ENCODE peak calls at places on chromosome 10, in nine cellular contexts. One of them, this sample, is unnamed.

GRCh38 chr10:70481831-70482530 is 3.4 kb downstream of the PALD1 start:
- DNase-seq in MM.1S: no peak
- DNase-seq in left ventricle myocardium inferior: peak; percentile 77
- DNase-seq in adrenal gland: peak; percentile 80
- DNase-seq in mesendoderm: no peak
- DNase-seq in neural progenitor cell: no peak
- DNase-seq in substantia nigra: no peak
- DNase-seq in H9: no peak
- DNase-seq in heart left ventricle: peak; percentile 81
- DNase-seq in this sample: peak; percentile 62

GRCh38 chr10:4316166-4316810 is 509.7 kb upstream of the AKR1E2 start:
- DNase-seq in substantia nigra: no peak
- DNase-seq in neural progenitor cell: no peak
- DNase-seq in H9: no peak
- DNase-seq in left ventricle myocardium inferior: peak; percentile 34
- DNase-seq in mesendoderm: no peak
- DNase-seq in heart left ventricle: peak; percentile 74
- DNase-seq in adrenal gland: peak; percentile 57
- DNase-seq in MM.1S: no peak
- DNase-seq in this sample: no peak

GRCh38 chr10:17199351-17199804 is 2.1 kb downstream of the TRDMT1 start:
- DNase-seq in heart left ventricle: no peak
- DNase-seq in neural progenitor cell: peak; percentile 16
- DNase-seq in left ventricle myocardium inferior: no peak
- DNase-seq in mesendoderm: peak; percentile 57
- DNase-seq in MM.1S: no peak
- DNase-seq in substantia nigra: no peak
- DNase-seq in adrenal gland: no peak
- DNase-seq in H9: no peak
- DNase-seq in this sample: no peak

GRCh38 chr10:103457896-103458583 is 660 bp downstream of the CALHM1 start:
- DNase-seq in mesendoderm: no peak
- DNase-seq in H9: no peak
- DNase-seq in substantia nigra: no peak
- DNase-seq in heart left ventricle: no peak
- DNase-seq in left ventricle myocardium inferior: no peak
- DNase-seq in MM.1S: no peak
- DNase-seq in neural progenitor cell: no peak
- DNase-seq in adrenal gland: no peak
- DNase-seq in this sample: no peak

GRCh38 chr10:11894381-11895107 is 71.4 kb downstream of the PROSER2 start:
- DNase-seq in mesendoderm: no peak
- DNase-seq in adrenal gland: no peak
- DNase-seq in left ventricle myocardium inferior: no peak
- DNase-seq in substantia nigra: no peak
- DNase-seq in H9: peak; percentile 29
- DNase-seq in neural progenitor cell: no peak
- DNase-seq in heart left ventricle: no peak
- DNase-seq in MM.1S: no peak
- DNase-seq in this sample: no peak

GRCh38 chr10:48801026-48801425 is 116.4 kb downstream of the WDFY4 start:
- DNase-seq in H9: no peak
- DNase-seq in substantia nigra: no peak
- DNase-seq in adrenal gland: no peak
- DNase-seq in MM.1S: no peak
- DNase-seq in mesendoderm: no peak
- DNase-seq in heart left ventricle: no peak
- DNase-seq in neural progenitor cell: no peak
- DNase-seq in left ventricle myocardium inferior: no peak
- DNase-seq in this sample: no peak

GRCh38 chr10:60032723-60033122 is 126.4 kb upstream of the CCDC6 start:
- DNase-seq in heart left ventricle: no peak
- DNase-seq in mesendoderm: peak; percentile 51
- DNase-seq in MM.1S: peak; percentile 42
- DNase-seq in left ventricle myocardium inferior: no peak
- DNase-seq in H9: no peak
- DNase-seq in neural progenitor cell: peak; percentile 32
- DNase-seq in adrenal gland: peak; percentile 78
- DNase-seq in substantia nigra: no peak
- DNase-seq in this sample: no peak

GRCh38 chr10:48224979-48225560 is 49.4 kb downstream of the FRMPD2 start:
- DNase-seq in left ventricle myocardium inferior: no peak
- DNase-seq in mesendoderm: no peak
- DNase-seq in substantia nigra: no peak
- DNase-seq in neural progenitor cell: no peak
- DNase-seq in adrenal gland: peak; percentile 70
- DNase-seq in MM.1S: no peak
- DNase-seq in H9: peak; percentile 3
- DNase-seq in heart left ventricle: no peak
- DNase-seq in this sample: no peak

GRCh38 chr10:3043512-3044368 is 23.6 kb upstream of the PFKP start:
- DNase-seq in MM.1S: peak; percentile 22
- DNase-seq in neural progenitor cell: peak; percentile 89
- DNase-seq in left ventricle myocardium inferior: peak; percentile 52
- DNase-seq in adrenal gland: peak; percentile 82
- DNase-seq in mesendoderm: peak; percentile 93
- DNase-seq in H9: peak; percentile 77
- DNase-seq in substantia nigra: peak; percentile 19
- DNase-seq in heart left ventricle: peak; percentile 61
- DNase-seq in this sample: peak; percentile 66

GRCh38 chr10:88385601-88386203 is 197.4 kb downstream of the RNLS start:
- DNase-seq in MM.1S: peak; percentile 95
- DNase-seq in mesendoderm: no peak
- DNase-seq in left ventricle myocardium inferior: no peak
- DNase-seq in substantia nigra: no peak
- DNase-seq in heart left ventricle: no peak
- DNase-seq in H9: peak; percentile 25
- DNase-seq in neural progenitor cell: no peak
- DNase-seq in adrenal gland: peak; percentile 57
- DNase-seq in this sample: peak; percentile 30

GRCh38 chr10:100828744-100829102 is 83.3 kb downstream of the PAX2 start:
- DNase-seq in H9: no peak
- DNase-seq in substantia nigra: no peak
- DNase-seq in left ventricle myocardium inferior: no peak
- DNase-seq in neural progenitor cell: peak; percentile 70
- DNase-seq in mesendoderm: peak; percentile 44
- DNase-seq in heart left ventricle: no peak
- DNase-seq in adrenal gland: peak; percentile 35
- DNase-seq in MM.1S: peak; percentile 33
- DNase-seq in this sample: no peak

GRCh38 chr10:44990965-44991364 is 9.8 kb upstream of the ZNF22 start:
- DNase-seq in left ventricle myocardium inferior: no peak
- DNase-seq in substantia nigra: no peak
- DNase-seq in neural progenitor cell: no peak
- DNase-seq in MM.1S: no peak
- DNase-seq in mesendoderm: no peak
- DNase-seq in adrenal gland: no peak
- DNase-seq in heart left ventricle: no peak
- DNase-seq in H9: peak; percentile 20
- DNase-seq in this sample: no peak

GRCh38 chr10:124106241-124106905 is 13.0 kb upstream of the CHST15 start:
- DNase-seq in substantia nigra: no peak
- DNase-seq in MM.1S: peak; percentile 93
- DNase-seq in adrenal gland: peak; percentile 95
- DNase-seq in heart left ventricle: no peak
- DNase-seq in H9: no peak
- DNase-seq in mesendoderm: no peak
- DNase-seq in neural progenitor cell: no peak
- DNase-seq in left ventricle myocardium inferior: no peak
- DNase-seq in this sample: peak; percentile 87

GRCh38 chr10:2464476-2464875 is 602.9 kb upstream of the PFKP start:
- DNase-seq in left ventricle myocardium inferior: no peak
- DNase-seq in H9: no peak
- DNase-seq in mesendoderm: no peak
- DNase-seq in neural progenitor cell: no peak
- DNase-seq in adrenal gland: no peak
- DNase-seq in substantia nigra: no peak
- DNase-seq in MM.1S: no peak
- DNase-seq in heart left ventricle: no peak
- DNase-seq in this sample: no peak

GRCh38 chr10:32167450-32167849 is 111.2 kb upstream of the KIF5B start:
- DNase-seq in heart left ventricle: no peak
- DNase-seq in left ventricle myocardium inferior: no peak
- DNase-seq in H9: no peak
- DNase-seq in adrenal gland: no peak
- DNase-seq in MM.1S: no peak
- DNase-seq in mesendoderm: no peak
- DNase-seq in substantia nigra: no peak
- DNase-seq in neural progenitor cell: peak; percentile 12
- DNase-seq in this sample: no peak

GRCh38 chr10:21526184-21526951 is 886 bp upstream of the SKIDA1 start:
- DNase-seq in substantia nigra: no peak
- DNase-seq in MM.1S: peak; percentile 51
- DNase-seq in neural progenitor cell: peak; percentile 83
- DNase-seq in mesendoderm: peak; percentile 93
- DNase-seq in H9: peak; percentile 80
- DNase-seq in left ventricle myocardium inferior: peak; percentile 89
- DNase-seq in adrenal gland: peak; percentile 93
- DNase-seq in heart left ventricle: peak; percentile 88
- DNase-seq in this sample: peak; percentile 84

GRCh38 chr10:123143825-123144168 is 4.1 kb upstream of the HMX2 start:
- DNase-seq in substantia nigra: no peak
- DNase-seq in neural progenitor cell: no peak
- DNase-seq in left ventricle myocardium inferior: no peak
- DNase-seq in adrenal gland: no peak
- DNase-seq in heart left ventricle: no peak
- DNase-seq in mesendoderm: no peak
- DNase-seq in MM.1S: no peak
- DNase-seq in H9: no peak
- DNase-seq in this sample: no peak

GRCh38 chr10:29243750-29244149 is 45.1 kb upstream of the LYZL1 start:
- DNase-seq in mesendoderm: peak; percentile 68
- DNase-seq in heart left ventricle: no peak
- DNase-seq in MM.1S: no peak
- DNase-seq in H9: peak; percentile 52
- DNase-seq in neural progenitor cell: peak; percentile 50
- DNase-seq in adrenal gland: no peak
- DNase-seq in left ventricle myocardium inferior: no peak
- DNase-seq in substantia nigra: no peak
- DNase-seq in this sample: no peak

GRCh38 chr10:129779126-129779525 is 184.9 kb downstream of the EBF3 start:
- DNase-seq in adrenal gland: no peak
- DNase-seq in substantia nigra: no peak
- DNase-seq in H9: no peak
- DNase-seq in mesendoderm: no peak
- DNase-seq in neural progenitor cell: no peak
- DNase-seq in left ventricle myocardium inferior: no peak
- DNase-seq in heart left ventricle: no peak
- DNase-seq in MM.1S: no peak
- DNase-seq in this sample: no peak

GRCh38 chr10:86681047-86681446 is 12.7 kb downstream of the LDB3 start:
- DNase-seq in neural progenitor cell: no peak
- DNase-seq in substantia nigra: no peak
- DNase-seq in H9: no peak
- DNase-seq in MM.1S: no peak
- DNase-seq in heart left ventricle: peak; percentile 84
- DNase-seq in mesendoderm: no peak
- DNase-seq in adrenal gland: no peak
- DNase-seq in left ventricle myocardium inferior: peak; percentile 67
- DNase-seq in this sample: no peak
- H3K27ac ChIP-seq in neural progenitor cell: no peak overlapping the region
- H3K27ac ChIP-seq in substantia nigra: peak overlapping the region; percentile 60
- H3K27ac ChIP-seq in H9: no peak overlapping the region
- H3K27ac ChIP-seq in MM.1S: no peak overlapping the region
- H3K27ac ChIP-seq in heart left ventricle: peak overlapping the region; percentile 90
- H3K27ac ChIP-seq in mesendoderm: no peak overlapping the region
- H3K27ac ChIP-seq in adrenal gland: no peak overlapping the region
- H3K27ac ChIP-seq in left ventricle myocardium inferior: peak overlapping the region; percentile 98
- H3K27ac ChIP-seq in this sample: no peak overlapping the region

GRCh38 chr10:127883516-127883915 is 9.2 kb downstream of the CLRN3 start:
- DNase-seq in mesendoderm: no peak
- DNase-seq in left ventricle myocardium inferior: no peak
- DNase-seq in adrenal gland: no peak
- DNase-seq in MM.1S: no peak
- DNase-seq in H9: no peak
- DNase-seq in substantia nigra: no peak
- DNase-seq in neural progenitor cell: no peak
- DNase-seq in heart left ventricle: no peak
- DNase-seq in this sample: no peak
- H3K27ac ChIP-seq in mesendoderm: no peak overlapping the region
- H3K27ac ChIP-seq in left ventricle myocardium inferior: no peak overlapping the region
- H3K27ac ChIP-seq in adrenal gland: no peak overlapping the region
- H3K27ac ChIP-seq in MM.1S: no peak overlapping the region
- H3K27ac ChIP-seq in H9: no peak overlapping the region
- H3K27ac ChIP-seq in substantia nigra: no peak overlapping the region
- H3K27ac ChIP-seq in neural progenitor cell: no peak overlapping the region
- H3K27ac ChIP-seq in heart left ventricle: no peak overlapping the region
- H3K27ac ChIP-seq in this sample: no peak overlapping the region

GRCh38 chr10:33325929-33326328 is 8.5 kb downstream of the NRP1 start:
- DNase-seq in substantia nigra: no peak
- DNase-seq in H9: no peak
- DNase-seq in neural progenitor cell: no peak
- DNase-seq in heart left ventricle: no peak
- DNase-seq in left ventricle myocardium inferior: no peak
- DNase-seq in MM.1S: no peak
- DNase-seq in adrenal gland: no peak
- DNase-seq in mesendoderm: no peak
- DNase-seq in this sample: no peak

GRCh38 chr10:33328253-33328652 is 6.2 kb downstream of the NRP1 start:
- DNase-seq in heart left ventricle: no peak
- DNase-seq in mesendoderm: no peak
- DNase-seq in MM.1S: no peak
- DNase-seq in substantia nigra: no peak
- DNase-seq in H9: no peak
- DNase-seq in adrenal gland: no peak
- DNase-seq in left ventricle myocardium inferior: no peak
- DNase-seq in neural progenitor cell: no peak
- DNase-seq in this sample: no peak

GRCh38 chr10:33329178-33329577 is 5.3 kb downstream of the NRP1 start:
- DNase-seq in left ventricle myocardium inferior: no peak
- DNase-seq in MM.1S: no peak
- DNase-seq in H9: no peak
- DNase-seq in mesendoderm: no peak
- DNase-seq in substantia nigra: no peak
- DNase-seq in heart left ventricle: no peak
- DNase-seq in adrenal gland: no peak
- DNase-seq in neural progenitor cell: no peak
- DNase-seq in this sample: no peak

GRCh38 chr10:33326897-33327296 is 7.6 kb downstream of the NRP1 start:
- DNase-seq in H9: no peak
- DNase-seq in adrenal gland: no peak
- DNase-seq in neural progenitor cell: no peak
- DNase-seq in heart left ventricle: no peak
- DNase-seq in mesendoderm: no peak
- DNase-seq in left ventricle myocardium inferior: no peak
- DNase-seq in substantia nigra: no peak
- DNase-seq in MM.1S: no peak
- DNase-seq in this sample: no peak

GRCh38 chr10:33327750-33328149 is 6.7 kb downstream of the NRP1 start:
- DNase-seq in left ventricle myocardium inferior: no peak
- DNase-seq in adrenal gland: no peak
- DNase-seq in H9: no peak
- DNase-seq in MM.1S: no peak
- DNase-seq in neural progenitor cell: peak; percentile 19
- DNase-seq in substantia nigra: no peak
- DNase-seq in heart left ventricle: no peak
- DNase-seq in mesendoderm: peak; percentile 94
- DNase-seq in this sample: no peak
- H3K27ac ChIP-seq in left ventricle myocardium inferior: peak overlapping the region; percentile 99
- H3K27ac ChIP-seq in adrenal gland: no peak overlapping the region
- H3K27ac ChIP-seq in H9: no peak overlapping the region
- H3K27ac ChIP-seq in MM.1S: no peak overlapping the region
- H3K27ac ChIP-seq in neural progenitor cell: no peak overlapping the region
- H3K27ac ChIP-seq in substantia nigra: no peak overlapping the region
- H3K27ac ChIP-seq in heart left ventricle: peak overlapping the region; percentile 63
- H3K27ac ChIP-seq in mesendoderm: no peak overlapping the region
- H3K27ac ChIP-seq in this sample: peak overlapping the region; percentile 18

GRCh38 chr10:121486906-121487305 is 111.3 kb downstream of the FGFR2 start:
- DNase-seq in MM.1S: no peak
- DNase-seq in substantia nigra: no peak
- DNase-seq in left ventricle myocardium inferior: no peak
- DNase-seq in H9: no peak
- DNase-seq in mesendoderm: no peak
- DNase-seq in neural progenitor cell: no peak
- DNase-seq in adrenal gland: no peak
- DNase-seq in heart left ventricle: no peak
- DNase-seq in this sample: no peak
- H3K27ac ChIP-seq in MM.1S: no peak overlapping the region
- H3K27ac ChIP-seq in substantia nigra: peak overlapping the region; percentile 89
- H3K27ac ChIP-seq in left ventricle myocardium inferior: no peak overlapping the region
- H3K27ac ChIP-seq in H9: no peak overlapping the region
- H3K27ac ChIP-seq in mesendoderm: no peak overlapping the region
- H3K27ac ChIP-seq in neural progenitor cell: no peak overlapping the region
- H3K27ac ChIP-seq in adrenal gland: peak overlapping the region; percentile 14
- H3K27ac ChIP-seq in heart left ventricle: no peak overlapping the region
- H3K27ac ChIP-seq in this sample: peak overlapping the region; percentile 3